ENCODE peak calls at places on chromosomes 7 and 10, in ten cellular contexts. D is cardiac muscle cell; H is effector memory CD8-positive, alpha-beta T cell; U is HFF-Myc; J is nephron progenitor cell; Z is WERI-Rb-1; B is A549; E is small intestine; W is stimulated activated CD4-positive, alpha-beta T cell treated with anti-CD3 and anti-CD28 coated beads, TNF-alpha, amount 100 ng/mL, for 24 hours; M is endothelial cell. Y is an unnamed sample.

GRCh38 chr7:34208878-34209621 is 303.7 kb downstream of the BMPER start:
- DNase-seq in D (no peak), E (no peak), U (no peak), M (no peak), J (no peak), Z (no peak), H (no peak), B (no peak), W (no peak), Y (no peak)

GRCh38 chr10:69732147-69732825 is 69.4 kb upstream of the COL13A1 start:
- DNase-seq in H (no peak), Z (no peak), B (no peak), D (no peak), W (no peak), E (no peak), M (no peak), U (no peak), J (no peak), Y (peak)

GRCh38 chr7:1930381-1931065 is 260.4 kb downstream of the ELFN1 start:
- DNase-seq in Z (no peak), B (no peak), W (no peak), M (no peak), D (no peak), U (no peak), E (no peak), J (no peak), H (no peak), Y (no peak)

GRCh38 chr7:21028990-21029337 is 242.3 kb upstream of the SP8 start:
- DNase-seq in B (no peak), J (no peak), W (no peak), Z (no peak), E (no peak), D (no peak), H (no peak), U (no peak), M (no peak), Y (no peak)

GRCh38 chr7:129574487-129574886 is 37.0 kb upstream of the NRF1 start:
- DNase-seq in Z (no peak), M (no peak), H (no peak), J (no peak), D (no peak), W (no peak), U (peak), B (peak), E (peak), Y (no peak)

GRCh38 chr10:122637371-122637770 is 62.3 kb downstream of the C10orf120 start:
- DNase-seq in U (no peak), D (peak), E (no peak), B (no peak), Z (no peak), M (no peak), H (no peak), J (no peak), W (no peak), Y (peak)

GRCh38 chr7:120060283-120060682 is 212.7 kb upstream of the KCND2 start:
- DNase-seq in U (no peak), Z (no peak), J (no peak), E (no peak), B (no peak), H (no peak), D (no peak), M (no peak), W (no peak), Y (no peak)

GRCh38 chr10:100565206-100565985 is 29.7 kb downstream of the HIF1AN start:
- DNase-seq in Z (no peak), U (no peak), W (no peak), E (no peak), B (no peak), H (no peak), D (no peak), J (no peak), M (no peak), Y (no peak)

GRCh38 chr10:117960345-117960744 is 86.4 kb downstream of the RAB11FIP2 start:
- DNase-seq in J (no peak), M (no peak), W (no peak), U (no peak), D (no peak), B (no peak), E (no peak), Z (no peak), H (no peak), Y (no peak)

GRCh38 chr7:13414181-13414580 is 575.3 kb downstream of the ETV1 start:
- DNase-seq in U (no peak), Z (no peak), D (no peak), H (no peak), B (no peak), M (no peak), E (no peak), J (no peak), W (no peak), Y (no peak)

GRCh38 chr10:35875281-35875680 is 233.2 kb upstream of the FZD8 start:
- DNase-seq in D (peak), M (no peak), H (no peak), B (no peak), J (no peak), U (no peak), E (no peak), Z (no peak), W (no peak), Y (no peak)

GRCh38 chr7:107742678-107743566 is 1.0 kb upstream of the CBLL1 start:
- DNase-seq in W (no peak), D (peak), M (peak), J (peak), Z (no peak), B (no peak), H (no peak), U (peak), E (no peak), Y (peak)

GRCh38 chr10:34650156-34650555 is 164.9 kb downstream of the PARD3 start:
- DNase-seq in U (no peak), E (no peak), D (no peak), W (no peak), J (no peak), B (no peak), Z (no peak), H (no peak), M (no peak), Y (no peak)

GRCh38 chr7:127066974-127067373 is 185.8 kb downstream of the GRM8 start:
- DNase-seq in H (no peak), U (no peak), E (peak), J (no peak), B (peak), W (no peak), D (peak), M (no peak), Z (peak), Y (no peak)

GRCh38 chr7:134709197-134709596 is 62.5 kb downstream of the BPGM start:
- DNase-seq in D (no peak), Z (no peak), B (no peak), E (no peak), W (no peak), H (no peak), M (no peak), J (no peak), U (no peak), Y (no peak)

GRCh38 chr7:19944363-19945120 is 171.1 kb upstream of the TMEM196 start:
- DNase-seq in J (no peak), D (no peak), W (no peak), E (no peak), B (no peak), H (no peak), M (no peak), Z (peak), U (no peak), Y (no peak)

GRCh38 chr7:80449841-80450240 is 62.0 kb downstream of the GNAT3 start:
- DNase-seq in D (no peak), Z (no peak), J (no peak), H (no peak), E (peak), B (no peak), M (no peak), U (no peak), W (no peak), Y (no peak)

GRCh38 chr7:155594961-155595366 is 48.6 kb upstream of the CNPY1 start:
- DNase-seq in E (no peak), W (no peak), B (no peak), U (no peak), J (no peak), D (no peak), Z (no peak), M (no peak), H (no peak), Y (no peak)

GRCh38 chr7:8386926-8387550 is 46.4 kb upstream of the NXPH1 start:
- DNase-seq in J (no peak), U (no peak), H (no peak), E (no peak), D (no peak), M (no peak), W (no peak), Z (no peak), B (no peak), Y (no peak)

GRCh38 chr10:126458453-126458852 is 70.2 kb upstream of the ADAM12 start:
- DNase-seq in D (no peak), B (peak), H (no peak), E (no peak), J (no peak), W (no peak), U (no peak), Z (no peak), M (no peak), Y (no peak)

GRCh38 chr10:22631646-22632278 is 82.6 kb downstream of the PIP4K2A start:
- DNase-seq in E (no peak), M (no peak), U (no peak), B (no peak), J (no peak), Z (no peak), H (no peak), D (no peak), W (no peak), Y (no peak)

GRCh38 chr10:89952314-89952713 is 250.9 kb downstream of the KIF20B start:
- DNase-seq in B (no peak), Z (no peak), J (no peak), E (no peak), D (no peak), M (no peak), U (no peak), H (no peak), W (no peak), Y (no peak)

Y was measured in upper lobe of right lung.